ENCODE peak calls at places on chromosomes 12 and 14, in ten cellular contexts. H is fibroblast of mammary gland, P is neural progenitor cell, W is lower leg skin, K is left ventricle myocardium inferior, V is Peyer's patch, J is sigmoid colon, G is lower lobe of right lung, S is psoas muscle, U is BJ. O is an unnamed sample.

GRCh38 chr12:34219046-34219770 is 196.9 kb downstream of the ALG10 start:
- DNase-seq in H (peak; percentile 6), P (no peak), W (peak; percentile 71), K (no peak), V (no peak), J (no peak), G (no peak), S (no peak), U (no peak), O (peak; percentile 1)

GRCh38 chr12:108630481-108631207 is 3.0 kb downstream of the SELPLG start:
- DNase-seq in H (peak; percentile 66), P (no peak), W (peak; percentile 40), K (no peak), V (no peak), J (no peak), G (no peak), S (no peak), U (peak; percentile 84), O (no peak)

GRCh38 chr14:49783394-49784010 is 15.5 kb downstream of the KLHDC2 start:
- DNase-seq in H (no peak), P (no peak), W (no peak), K (no peak), V (no peak), J (no peak), G (no peak), S (no peak), U (no peak), O (no peak)

GRCh38 chr12:32444895-32445294 is 45.5 kb downstream of the FGD4 start:
- DNase-seq in H (peak; percentile 85), P (peak; percentile 29), W (no peak), K (no peak), V (no peak), J (no peak), G (no peak), S (no peak), U (no peak), O (no peak)

GRCh38 chr12:50043854-50044253 is 13.5 kb upstream of the ASIC1 start:
- DNase-seq in H (no peak), P (no peak), W (no peak), K (no peak), V (no peak), J (no peak), G (no peak), S (no peak), U (no peak), O (no peak)

GRCh38 chr14:97354119-97354722 is 557.0 kb downstream of the VRK1 start:
- DNase-seq in H (no peak), P (no peak), W (no peak), K (no peak), V (no peak), J (no peak), G (no peak), S (no peak), U (no peak), O (no peak)

GRCh38 chr14:76228138-76228537 is 76.4 kb downstream of the GPATCH2L start:
- DNase-seq in H (no peak), P (no peak), W (no peak), K (no peak), V (no peak), J (no peak), G (no peak), S (no peak), U (no peak), O (no peak)

GRCh38 chr12:57940052-57940914 is 1.1 kb upstream of the ATP23 start:
- DNase-seq in H (no peak), P (no peak), W (no peak), K (no peak), V (no peak), J (no peak), G (no peak), S (no peak), U (no peak), O (no peak)

GRCh38 chr14:74980746-74981661 is 21.7 kb upstream of the EIF2B2 start:
- DNase-seq in H (peak; percentile 22), P (peak; percentile 96), W (peak; percentile 88), K (no peak), V (no peak), J (no peak), G (no peak), S (peak; percentile 86), U (no peak), O (no peak)

GRCh38 chr14:92867246-92867925 is 55.6 kb upstream of the CHGA start:
- DNase-seq in H (no peak), P (no peak), W (no peak), K (no peak), V (no peak), J (no peak), G (no peak), S (no peak), U (no peak), O (no peak)

GRCh38 chr14:60722836-60723217 is 1.3 kb downstream of the SIX4 start:
- DNase-seq in H (peak; percentile 6), P (no peak), W (no peak), K (no peak), V (no peak), J (no peak), G (no peak), S (no peak), U (no peak), O (no peak)

GRCh38 chr12:13390381-13390856 is 193.9 kb downstream of the EMP1 start:
- DNase-seq in H (peak; percentile 83), P (no peak), W (peak; percentile 93), K (peak; percentile 83), V (no peak), J (peak; percentile 97), G (peak; percentile 91), S (peak; percentile 92), U (peak; percentile 4), O (no peak)

DNA sequence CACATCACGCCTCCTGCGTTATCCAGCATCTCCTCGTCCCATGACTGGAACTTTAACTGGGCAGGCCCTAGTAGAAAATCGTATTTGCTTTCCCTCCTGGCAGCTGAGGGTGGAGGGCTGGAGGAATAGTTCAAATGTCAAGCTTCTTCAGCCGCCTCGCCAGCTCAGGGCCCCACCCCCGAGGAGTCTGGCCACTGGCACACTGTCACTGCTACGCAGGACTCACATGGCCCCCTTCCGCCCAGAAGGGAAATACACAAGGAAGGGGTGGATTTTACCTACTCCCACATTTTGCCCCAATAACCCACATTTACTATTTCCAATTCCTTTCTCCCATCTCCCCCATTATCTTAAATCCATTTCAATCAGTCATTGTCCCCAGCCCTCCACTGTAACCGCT is 8.6 kb downstream of the SLC6A13 start:
- DNase-seq in H (no peak), P (peak; percentile 27), W (no peak), K (no peak), V (no peak), J (no peak), G (no peak), S (no peak), U (no peak), O (no peak)
- TF ChIP-seq CTCF in H (no peak), P (no peak), W (no peak), K (no peak), V (no peak), J (no peak), G (no peak), S (no peak), U (no peak), O (no peak)

DNA sequence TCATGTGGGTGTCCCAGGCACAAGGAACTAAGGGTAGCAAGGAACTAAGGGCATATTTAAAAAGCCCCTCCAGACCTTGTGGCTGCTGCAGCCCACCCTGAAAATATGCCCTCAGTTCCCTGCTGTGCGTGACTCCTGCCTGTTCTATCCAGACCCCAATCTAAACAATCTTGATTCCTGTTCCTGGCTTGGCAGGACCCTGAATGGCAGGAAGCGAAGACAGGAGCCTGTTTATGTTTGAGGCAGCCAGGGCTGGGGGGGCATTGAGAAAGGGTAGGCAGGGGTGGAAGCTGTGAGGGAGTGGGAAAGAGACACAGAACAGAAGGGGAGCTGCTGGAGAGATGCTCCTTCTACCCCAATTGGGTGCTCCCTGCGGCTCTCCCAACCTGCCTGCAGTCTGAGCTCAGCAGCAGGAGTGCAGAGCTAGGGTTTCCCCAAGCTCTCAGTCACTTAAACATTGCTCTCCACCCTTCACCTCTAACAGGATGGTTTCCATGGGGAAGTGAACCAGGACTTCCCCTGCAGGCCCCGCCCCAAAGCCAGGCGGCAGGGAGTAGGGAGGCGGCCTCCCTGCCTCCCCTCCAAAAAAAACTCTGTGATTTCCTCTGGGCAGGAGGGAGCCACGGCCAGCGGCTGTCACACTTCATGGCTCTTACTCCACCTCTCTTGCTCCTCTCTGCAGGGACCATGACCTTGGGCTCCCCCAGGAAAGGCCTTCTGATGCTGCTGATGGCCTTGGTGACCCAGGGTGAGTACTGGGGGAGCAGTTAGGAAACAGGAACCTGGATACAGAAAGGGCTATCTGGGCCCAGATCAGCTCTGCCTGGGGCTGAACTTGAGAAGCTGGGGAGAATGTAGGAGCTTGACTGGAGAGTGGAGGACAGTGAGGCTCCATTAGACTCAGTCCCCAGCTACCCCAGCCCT is 4.7 kb downstream of the ACVRL1 start:
- DNase-seq in H (no peak), P (no peak), W (peak; percentile 88), K (no peak), V (no peak), J (peak; percentile 72), G (peak; percentile 75), S (peak; percentile 67), U (no peak), O (no peak)
- H3K4me3 ChIP-seq in H (no peak overlapping the region), P (no peak overlapping the region), W (no peak overlapping the region), K (peak overlapping the region; percentile 74), V (no peak overlapping the region), J (peak overlapping the region; percentile 2), G (peak overlapping the region; percentile 65), S (peak overlapping the region; percentile 70), U (no peak overlapping the region), O (no peak overlapping the region)

DNA sequence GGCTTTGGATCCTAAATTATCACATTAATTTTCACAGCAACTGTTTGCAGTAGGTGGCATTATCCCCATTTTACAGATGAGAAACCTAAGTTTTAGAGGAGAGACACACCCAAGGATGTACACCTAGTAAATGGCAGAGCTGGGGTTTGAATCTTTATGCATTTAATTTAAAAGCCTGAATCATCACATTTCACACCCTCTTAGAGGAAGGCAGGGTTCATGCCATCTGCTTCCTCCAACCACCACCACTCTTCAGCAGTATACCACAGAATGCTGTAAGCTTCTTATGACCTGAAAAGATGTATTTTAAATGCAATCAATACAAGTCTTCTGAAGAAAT is 90.3 kb downstream of the CRADD start:
- DNase-seq in H (no peak), P (no peak), W (no peak), K (no peak), V (no peak), J (no peak), G (no peak), S (no peak), U (no peak), O (no peak)
- TF ChIP-seq CTCF in H (no peak), P (no peak), W (no peak), K (no peak), V (no peak), J (no peak), G (no peak), S (no peak), U (no peak), O (no peak)

DNA sequence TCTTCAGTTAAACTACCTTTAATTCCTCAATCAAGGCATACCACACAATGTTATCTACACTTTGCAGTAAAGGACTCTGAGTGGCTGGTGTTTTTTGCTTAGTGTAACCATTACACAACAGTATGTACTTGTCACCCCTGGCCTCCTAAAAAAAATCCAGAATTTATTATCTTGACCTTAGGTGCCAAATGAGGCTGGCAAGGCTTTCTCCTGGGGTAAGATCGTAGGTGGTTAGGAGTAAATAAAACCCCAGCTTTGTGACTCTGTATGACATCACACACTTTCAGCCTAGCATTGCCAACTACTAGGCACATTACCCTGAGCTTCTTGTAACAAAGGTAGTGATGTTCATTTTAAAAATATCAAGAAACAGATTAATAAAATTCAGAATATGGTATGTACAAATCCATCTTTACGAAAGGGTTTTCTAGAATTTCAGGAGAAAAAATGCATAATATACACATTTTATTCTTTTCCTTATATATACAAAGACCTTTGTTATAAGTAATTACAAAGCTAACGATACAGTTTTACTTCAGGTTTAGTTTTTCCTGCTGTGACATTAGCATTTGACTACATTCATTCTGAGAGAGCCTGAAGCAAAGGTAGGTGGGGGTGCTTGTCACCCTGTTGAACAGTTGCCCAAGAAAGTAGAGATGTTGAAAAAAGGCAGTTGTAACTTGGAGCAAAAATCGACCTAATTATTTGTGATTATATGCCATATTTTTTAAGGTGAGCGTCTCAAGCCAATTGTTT is 13.5 kb downstream of the TCL1A start:
- DNase-seq in H (no peak), P (no peak), W (no peak), K (no peak), V (no peak), J (no peak), G (no peak), S (no peak), U (no peak), O (no peak)
- H3K4me3 ChIP-seq in H (no peak overlapping the region), P (no peak overlapping the region), W (no peak overlapping the region), K (no peak overlapping the region), V (no peak overlapping the region), J (no peak overlapping the region), G (no peak overlapping the region), S (no peak overlapping the region), U (no peak overlapping the region), O (no peak overlapping the region)